ENCODE peak calls at places on chromosomes 2 and 18, in four cellular contexts. U is AG04450, X is thoracic aorta, G is IMR-90. W is an unnamed sample.

GRCh38 chr2:156483741-156484173 is 47.6 kb downstream of the GPD2 start:
- DNase-seq in U (no peak), X (no peak), G (no peak), W (no peak)

GRCh38 chr2:18380316-18380715 is 180.1 kb downstream of the RDH14 start:
- DNase-seq in U (no peak), X (no peak), G (no peak), W (no peak)

GRCh38 chr2:97707428-97708380 is 5.7 kb upstream of the ZAP70 start:
- DNase-seq in U (no peak), X (no peak), G (no peak), W (no peak)

GRCh38 chr2:61014805-61015204 is 2.7 kb upstream of the PEX13 start:
- DNase-seq in U (no peak), X (no peak), G (no peak), W (no peak)

GRCh38 chr2:76180676-76181075 is 470.0 kb upstream of the GCFC2 start:
- DNase-seq in U (no peak), X (no peak), G (no peak), W (no peak)

GRCh38 chr2:157923598-157923997 is 47.5 kb upstream of the ACVR1 start:
- DNase-seq in U (no peak), X (no peak), G (no peak), W (no peak)

GRCh38 chr18:32907215-32907590 is 134.4 kb upstream of the KLHL14 start:
- DNase-seq in U (no peak), X (no peak), G (no peak), W (no peak)

GRCh38 chr2:174023591-174024523 is 58.7 kb upstream of the SP3 start:
- DNase-seq in U (peak), X (no peak), G (peak), W (no peak)

GRCh38 chr18:7329036-7329435 is 98.1 kb downstream of the LRRC30 start:
- DNase-seq in U (no peak), X (no peak), G (no peak), W (no peak)

GRCh38 chr18:51907687-51908597 is 432.1 kb upstream of the DCC start:
- DNase-seq in U (no peak), X (no peak), G (no peak), W (no peak)

GRCh38 chr18:64380117-64380516 is 231.2 kb upstream of the LINC00305 start:
- DNase-seq in U (no peak), X (no peak), G (no peak), W (no peak)

GRCh38 chr2:198387677-198388076 is 583.3 kb downstream of the PLCL1 start:
- DNase-seq in U (no peak), X (no peak), G (no peak), W (no peak)

GRCh38 chr2:198383392-198383791 is 579.0 kb downstream of the PLCL1 start:
- DNase-seq in U (no peak), X (no peak), G (peak), W (no peak)
- H3K27ac ChIP-seq in U (no peak), X (no peak), G (no peak), W (no peak)

DNA sequence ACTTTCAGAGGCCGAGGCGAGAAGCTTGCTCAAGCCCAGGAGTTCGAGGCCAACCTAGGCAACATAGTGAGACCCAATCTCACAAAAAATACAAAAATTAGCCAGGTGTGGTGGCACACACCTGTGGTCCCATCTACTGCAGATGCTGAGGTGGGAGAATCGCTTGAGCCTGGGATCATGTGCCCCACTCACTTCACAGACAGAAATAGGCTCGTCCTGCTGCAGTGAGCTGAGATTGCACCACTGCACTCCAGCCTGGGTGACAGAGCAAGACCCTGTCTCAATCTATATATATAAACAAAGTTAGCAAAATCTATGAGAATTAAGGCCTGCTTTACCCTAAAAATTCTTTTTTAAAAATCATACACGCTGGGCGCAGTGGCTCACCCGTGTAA is 50.8 kb downstream of the TEX44 start:
- DNase-seq in U (no peak), X (no peak), G (no peak), W (no peak)
- H3K27ac ChIP-seq in U (peak), X (peak), G (no peak), W (no peak)

GRCh38 chr18:57956495-57956894 is 87.5 kb upstream of the NEDD4L start:
- DNase-seq in U (no peak), X (no peak), G (no peak), W (no peak)

GRCh38 chr18:57957210-57957609 is 86.8 kb upstream of the NEDD4L start:
- DNase-seq in U (no peak), X (no peak), G (no peak), W (no peak)

GRCh38 chr18:57961876-57962505 is 82.0 kb upstream of the NEDD4L start:
- DNase-seq in U (no peak), X (no peak), G (no peak), W (no peak)

GRCh38 chr18:57961411-57961810 is 82.6 kb upstream of the NEDD4L start:
- DNase-seq in U (no peak), X (no peak), G (no peak), W (no peak)

DNA sequence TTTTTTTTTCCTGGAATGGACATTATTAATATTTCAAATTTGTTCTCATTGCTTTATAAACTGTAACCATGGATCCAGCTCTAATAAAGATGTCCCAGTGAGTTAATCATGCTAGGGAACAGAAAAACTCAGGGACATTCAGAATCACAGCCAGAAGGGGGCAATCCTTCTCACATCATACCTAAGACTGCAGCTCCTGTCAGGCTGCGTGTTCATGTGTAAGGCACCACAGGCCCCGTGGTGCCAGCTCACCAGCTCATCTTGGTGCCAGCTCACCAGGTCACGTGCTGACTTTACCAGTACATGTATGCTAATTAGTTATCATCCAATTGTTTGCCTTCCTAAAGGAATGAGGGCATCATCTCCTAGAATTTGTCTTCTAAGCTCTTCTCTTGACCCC is 84.7 kb upstream of the NEDD4L start:
- DNase-seq in U (peak), X (no peak), G (peak), W (no peak)
- H3K27ac ChIP-seq in U (no peak), X (no peak), G (no peak), W (no peak)

GRCh38 chr2:188969236-188970032 is 4.7 kb upstream of the COL3A1 start:
- DNase-seq in U (no peak), X (no peak), G (peak), W (no peak)
- H3K27ac ChIP-seq in U (no peak), X (no peak), G (peak), W (no peak)

DNA sequence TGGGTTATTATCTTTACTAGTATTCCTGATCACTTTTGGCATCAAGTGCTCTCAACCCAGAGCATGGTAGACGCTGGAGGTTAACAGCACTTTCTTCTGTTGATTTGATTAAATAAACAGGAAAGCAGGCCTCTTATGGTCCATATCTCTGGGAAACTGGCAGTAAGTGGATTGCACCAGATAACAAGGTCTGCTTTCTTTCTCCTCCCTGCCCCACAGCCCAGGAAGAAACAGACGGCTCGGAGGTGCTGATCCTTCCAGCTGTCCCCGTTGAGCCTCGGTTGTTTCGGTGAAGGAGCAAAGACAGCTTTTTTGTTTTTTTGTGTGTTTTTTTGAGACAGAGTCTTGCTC is 100.8 kb upstream of the KCTD1 start:
- DNase-seq in U (no peak), X (no peak), G (no peak), W (no peak)
- H3K27ac ChIP-seq in U (no peak), X (no peak), G (no peak), W (no peak)

GRCh38 chr2:219699440-219699821 is 72.0 kb downstream of the SLC4A3 start:
- DNase-seq in U (no peak), X (no peak), G (no peak), W (no peak)
- H3K27ac ChIP-seq in U (no peak), X (no peak), G (no peak), W (no peak)

DNA sequence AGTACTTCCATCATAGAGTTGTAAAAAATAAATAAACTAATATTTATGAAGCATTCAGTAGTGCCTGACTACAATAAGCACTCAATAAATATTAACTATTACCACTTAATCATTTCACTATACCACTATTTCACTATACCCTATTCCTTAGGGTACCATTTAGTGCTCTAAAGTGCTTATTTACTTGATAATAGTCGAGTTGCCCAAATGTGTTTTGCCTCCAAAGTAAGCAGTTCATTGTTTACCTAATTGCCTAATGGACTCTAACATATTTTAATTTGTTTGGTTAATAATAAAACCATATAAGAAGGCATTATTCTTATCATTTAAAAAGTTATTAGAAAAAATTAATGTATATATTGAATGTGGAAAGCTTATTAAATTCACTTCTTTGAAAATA is 33.0 kb upstream of the MAP2 start:
- DNase-seq in U (no peak), X (no peak), G (no peak), W (no peak)
- H3K27ac ChIP-seq in U (no peak), X (no peak), G (no peak), W (no peak)